ENCODE peak calls at places on chromosomes 3 and 15, in eight cellular contexts. One of them, this sample, is unnamed.

GRCh38 chr3:127655641-127656040 is 17.1 kb upstream of the ABTB1 start:
- DNase-seq in ELF-1: no peak
- DNase-seq in cardiac muscle cell: peak
- DNase-seq in kidney tubule cell: peak
- DNase-seq in suprapubic skin: no peak
- DNase-seq in HTR-8/SVneo: no peak
- DNase-seq in NCI-H2227 treated with DMSO at 0.1 percent for 48 hours: no peak
- DNase-seq in PC-9: no peak
- DNase-seq in this sample: no peak

GRCh38 chr3:21665444-21665843 is 85.6 kb downstream of the ZNF385D start:
- DNase-seq in HTR-8/SVneo: no peak
- DNase-seq in kidney tubule cell: peak
- DNase-seq in PC-9: no peak
- DNase-seq in ELF-1: peak
- DNase-seq in NCI-H2227 treated with DMSO at 0.1 percent for 48 hours: no peak
- DNase-seq in cardiac muscle cell: no peak
- DNase-seq in suprapubic skin: no peak
- DNase-seq in this sample: no peak

GRCh38 chr3:8638994-8639393 is 5.6 kb downstream of the SSUH2 start:
- DNase-seq in HTR-8/SVneo: no peak
- DNase-seq in suprapubic skin: no peak
- DNase-seq in NCI-H2227 treated with DMSO at 0.1 percent for 48 hours: no peak
- DNase-seq in ELF-1: no peak
- DNase-seq in PC-9: no peak
- DNase-seq in cardiac muscle cell: no peak
- DNase-seq in kidney tubule cell: no peak
- DNase-seq in this sample: no peak

GRCh38 chr15:58546635-58547627 is 115.1 kb downstream of the LIPC start:
- DNase-seq in HTR-8/SVneo: peak
- DNase-seq in kidney tubule cell: peak
- DNase-seq in ELF-1: peak
- DNase-seq in cardiac muscle cell: peak
- DNase-seq in PC-9: peak
- DNase-seq in suprapubic skin: no peak
- DNase-seq in NCI-H2227 treated with DMSO at 0.1 percent for 48 hours: no peak
- DNase-seq in this sample: no peak

GRCh38 chr3:12964713-12965612 is 108.3 kb downstream of the IQSEC1 start:
- DNase-seq in NCI-H2227 treated with DMSO at 0.1 percent for 48 hours: no peak
- DNase-seq in ELF-1: no peak
- DNase-seq in kidney tubule cell: no peak
- DNase-seq in HTR-8/SVneo: no peak
- DNase-seq in suprapubic skin: no peak
- DNase-seq in cardiac muscle cell: no peak
- DNase-seq in PC-9: no peak
- DNase-seq in this sample: no peak

GRCh38 chr15:48395532-48396011 is 64.3 kb downstream of the DUT start:
- DNase-seq in ELF-1: no peak
- DNase-seq in suprapubic skin: peak
- DNase-seq in cardiac muscle cell: no peak
- DNase-seq in NCI-H2227 treated with DMSO at 0.1 percent for 48 hours: no peak
- DNase-seq in kidney tubule cell: peak
- DNase-seq in PC-9: no peak
- DNase-seq in HTR-8/SVneo: no peak
- DNase-seq in this sample: no peak

GRCh38 chr3:114809668-114810413 is 337.2 kb downstream of the ZBTB20 start:
- DNase-seq in HTR-8/SVneo: no peak
- DNase-seq in NCI-H2227 treated with DMSO at 0.1 percent for 48 hours: no peak
- DNase-seq in PC-9: no peak
- DNase-seq in cardiac muscle cell: no peak
- DNase-seq in ELF-1: no peak
- DNase-seq in suprapubic skin: no peak
- DNase-seq in kidney tubule cell: peak
- DNase-seq in this sample: no peak

GRCh38 chr3:185207931-185208746 is 45.7 kb downstream of the EHHADH start:
- DNase-seq in suprapubic skin: no peak
- DNase-seq in kidney tubule cell: no peak
- DNase-seq in cardiac muscle cell: peak
- DNase-seq in HTR-8/SVneo: no peak
- DNase-seq in PC-9: no peak
- DNase-seq in ELF-1: no peak
- DNase-seq in NCI-H2227 treated with DMSO at 0.1 percent for 48 hours: no peak
- DNase-seq in this sample: no peak